ENCODE peak calls at places on chromosomes 2 and 18, in four cellular contexts. R is A549, K is IMR-90, L is HepG2. H is an unnamed sample.

GRCh38 chr2:122255924-122256323 is 500.5 kb downstream of the TSN start:
- DNase-seq in R (no peak), K (no peak), L (no peak), H (no peak)

GRCh38 chr2:194730266-194730665 is 926.8 kb upstream of the SLC39A10 start:
- DNase-seq in K (no peak), R (no peak), L (no peak), H (no peak)

GRCh38 chr2:205675861-205676516 is 6.3 kb upstream of the NRP2 start:
- DNase-seq in L (peak), K (peak), R (peak), H (peak)

GRCh38 chr2:48799605-48800004 is 44.1 kb upstream of the LHCGR start:
- DNase-seq in L (no peak), K (no peak), R (no peak), H (no peak)

GRCh38 chr2:70118798-70119454 is 31.6 kb downstream of the PCBP1 start:
- DNase-seq in R (no peak), L (peak), K (no peak), H (peak)

GRCh38 chr2:189328451-189329249 is 112.6 kb upstream of the WDR75 start:
- DNase-seq in K (peak), L (no peak), R (no peak), H (no peak)

GRCh38 chr18:79912409-79912991 is 39.0 kb downstream of the SLC66A2 start:
- DNase-seq in K (no peak), R (no peak), L (no peak), H (no peak)

GRCh38 chr2:181058378-181059269 is 78.2 kb downstream of the UBE2E3 start:
- DNase-seq in K (peak), L (peak), R (no peak), H (peak)

GRCh38 chr2:28590496-28591301 is 94.8 kb downstream of the PLB1 start:
- DNase-seq in R (no peak), L (no peak), K (no peak), H (no peak)

GRCh38 chr2:239756392-239757153 is 268.6 kb downstream of the NDUFA10 start:
- DNase-seq in K (peak), L (no peak), R (no peak), H (no peak)

GRCh38 chr2:220876074-220876824 is 695.9 kb downstream of the EPHA4 start:
- DNase-seq in R (no peak), L (no peak), K (no peak), H (no peak)

GRCh38 chr2:209074711-209075110 is 349.1 kb upstream of the MAP2 start:
- DNase-seq in K (no peak), L (no peak), R (no peak), H (no peak)

GRCh38 chr2:74066491-74067203 is 81.1 kb downstream of the BOLA3 start:
- DNase-seq in L (no peak), K (no peak), R (no peak), H (no peak)

GRCh38 chr2:203739351-203739750 is 32.9 kb downstream of the CD28 start:
- DNase-seq in K (no peak), L (no peak), R (no peak), H (no peak)

GRCh38 chr2:235216901-235217300 is 265.1 kb downstream of the SH3BP4 start:
- DNase-seq in L (no peak), R (no peak), K (peak), H (no peak)

GRCh38 chr18:79881695-79882094 is 69.8 kb downstream of the SLC66A2 start:
- DNase-seq in L (no peak), K (no peak), R (no peak), H (no peak)

GRCh38 chr2:6254446-6254845 is 562.3 kb downstream of the SOX11 start:
- DNase-seq in L (no peak), R (no peak), K (no peak), H (no peak)

GRCh38 chr2:219687266-219687665 is 59.8 kb downstream of the SLC4A3 start:
- DNase-seq in K (peak), L (no peak), R (no peak), H (no peak)

GRCh38 chr2:108613261-108614042 is 79.2 kb downstream of the LIMS1 start:
- DNase-seq in L (no peak), K (peak), R (no peak), H (peak)

GRCh38 chr2:105544591-105545377 is 145.9 kb upstream of the FHL2 start:
- DNase-seq in L (no peak), R (no peak), K (no peak), H (no peak)

GRCh38 chr2:241686649-241687425 is at the start of gene DTYMK:
- DNase-seq in K (peak), R (peak), L (peak), H (peak)

GRCh38 chr18:26465431-26465830 is 82.9 kb downstream of the KCTD1 start:
- DNase-seq in R (no peak), K (no peak), L (no peak), H (no peak)

GRCh38 chr18:8730080-8730827 is 24.9 kb downstream of the MTCL1 start:
- DNase-seq in L (peak), K (peak), R (peak), H (peak)

GRCh38 chr2:179677148-179677688 is 184.2 kb downstream of the ZNF385B start:
- DNase-seq in K (peak), R (no peak), L (no peak), H (no peak)

GRCh38 chr18:23307567-23308295 is 145.4 kb upstream of the RIOK3 start:
- DNase-seq in K (peak), R (no peak), L (no peak), H (no peak)

GRCh38 chr2:211877061-211877460 is 661.5 kb downstream of the ERBB4 start:
- DNase-seq in L (no peak), K (peak), R (no peak), H (no peak)

GRCh38 chr2:211875488-211875887 is 663.1 kb downstream of the ERBB4 start:
- DNase-seq in L (no peak), K (peak), R (no peak), H (no peak)

GRCh38 chr2:211881449-211881848 is 657.2 kb downstream of the ERBB4 start:
- DNase-seq in L (no peak), R (no peak), K (no peak), H (no peak)

DNA sequence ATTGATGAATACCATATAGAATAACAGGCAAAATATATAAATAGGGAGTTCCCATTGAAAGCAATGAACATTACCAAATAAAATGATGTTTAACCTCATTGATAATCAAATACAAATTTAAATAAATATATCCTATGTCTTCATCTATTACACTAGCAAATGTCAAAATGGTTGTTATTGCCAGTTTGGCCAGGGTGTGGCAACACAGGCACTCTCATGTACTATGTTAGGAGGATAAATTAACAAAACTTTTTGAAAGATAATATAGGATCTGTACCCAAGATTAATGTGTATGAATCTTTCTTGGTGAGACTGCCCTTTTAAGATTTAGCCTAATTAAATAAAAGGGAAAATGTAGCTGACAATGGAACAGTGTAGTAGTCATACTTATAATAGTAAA is 659.3 kb downstream of the ERBB4 start:
- DNase-seq in K (peak), L (no peak), R (no peak), H (no peak)
- TF ChIP-seq MAZ in K (no peak), L (no peak), R (no peak), H (no peak)

GRCh38 chr2:217283505-217283904 is 423.6 kb upstream of the TNP1 start:
- DNase-seq in L (no peak), K (peak), R (no peak), H (no peak)
- TF ChIP-seq MAZ in L (no peak), K (no peak), R (no peak), H (no peak)

GRCh38 chr2:44951124-44951523 is 9.6 kb downstream of the SIX3 start:
- DNase-seq in K (no peak), R (no peak), L (no peak), H (no peak)

GRCh38 chr2:44951714-44952113 is 10.2 kb downstream of the SIX3 start:
- DNase-seq in R (no peak), K (no peak), L (no peak), H (no peak)

GRCh38 chr2:44952806-44953685 is 11.5 kb downstream of the SIX3 start:
- DNase-seq in L (no peak), R (no peak), K (no peak), H (no peak)

GRCh38 chr2:44953686-44953976 is 12.1 kb downstream of the SIX3 start:
- DNase-seq in L (no peak), K (no peak), R (no peak), H (no peak)

DNA sequence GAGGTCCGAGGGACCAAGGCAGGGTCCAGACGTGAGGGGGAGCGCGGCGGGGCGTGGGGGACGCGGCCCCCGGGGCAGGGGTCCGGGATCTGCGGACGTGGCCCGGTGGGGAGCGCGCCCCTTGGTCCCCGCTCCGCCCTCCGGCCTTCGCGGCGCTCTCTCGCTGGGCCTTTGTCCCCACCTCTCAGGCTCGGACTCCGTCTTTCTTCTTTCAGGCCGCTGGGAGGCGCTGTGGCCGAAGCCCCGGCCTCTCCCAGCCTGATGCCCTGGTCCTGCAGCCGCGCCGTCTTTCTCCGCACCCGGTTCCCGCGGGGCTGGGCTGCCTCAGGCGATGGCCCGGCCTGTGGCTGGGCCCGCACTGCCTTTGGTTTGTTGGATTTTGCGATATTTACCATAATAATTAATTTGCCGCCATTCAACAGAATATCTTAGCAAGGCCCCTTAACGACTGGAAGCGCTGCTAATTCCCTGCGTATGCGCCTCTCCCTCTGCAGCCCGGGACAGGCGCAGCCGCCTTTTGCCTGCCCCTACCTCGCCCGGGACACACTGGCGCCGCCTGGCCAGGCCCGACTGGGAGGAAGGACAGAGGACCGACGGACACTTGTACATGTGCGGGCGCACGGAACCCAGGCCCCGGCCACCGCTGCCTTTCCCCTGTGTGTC is 10.8 kb downstream of the SIX3 start:
- DNase-seq in L (peak), K (peak), R (peak), H (peak)
- TF ChIP-seq MAZ in L (no peak), K (no peak), R (no peak), H (no peak)

GRCh38 chr18:54388203-54389142 is 30.8 kb downstream of the C18orf54 start:
- DNase-seq in L (peak), K (peak), R (peak), H (peak)
- TF ChIP-seq MAZ in L (no peak), K (no peak), R (no peak), H (no peak)

GRCh38 chr2:213682276-213682675 is 398.0 kb downstream of the SPAG16 start:
- DNase-seq in K (no peak), R (no peak), L (no peak), H (no peak)

GRCh38 chr2:213678437-213679218 is 394.4 kb downstream of the SPAG16 start:
- DNase-seq in R (no peak), K (no peak), L (no peak), H (no peak)

DNA sequence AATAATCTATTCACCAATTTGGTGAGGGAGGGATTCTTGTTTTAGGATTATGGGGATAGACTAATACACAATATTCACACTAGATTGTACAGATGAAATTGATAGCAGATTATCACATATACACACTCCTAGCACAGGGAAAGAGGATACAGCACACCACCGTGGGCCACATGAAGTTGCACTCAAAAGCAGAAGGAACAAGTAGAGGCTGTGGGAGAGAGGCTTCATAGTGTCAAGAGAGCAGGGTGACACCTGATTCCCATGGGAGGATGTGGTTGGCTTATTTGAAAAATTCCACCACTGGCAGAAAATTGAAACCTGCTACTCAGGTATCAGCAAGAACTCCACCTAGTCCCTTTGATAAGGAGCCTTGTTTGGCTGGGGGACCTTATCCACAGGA is 395.6 kb downstream of the SPAG16 start:
- DNase-seq in R (no peak), K (no peak), L (no peak), H (no peak)
- TF ChIP-seq MAZ in R (no peak), K (no peak), L (no peak), H (no peak)

GRCh38 chr2:127064642-127065250 is 42.2 kb downstream of the BIN1 start:
- DNase-seq in K (peak), L (peak), R (peak), H (peak)
- TF ChIP-seq MAZ in K (peak), L (no peak), R (no peak), H (peak)

GRCh38 chr2:10283106-10284062 is 19.3 kb upstream of the HPCAL1 start:
- DNase-seq in K (peak), R (peak), L (peak), H (peak)
- TF ChIP-seq MAZ in K (no peak), R (no peak), L (no peak), H (peak)

GRCh38 chr2:61718965-61719364 is 134.9 kb downstream of the FAM161A start:
- DNase-seq in L (no peak), R (no peak), K (no peak), H (no peak)
- TF ChIP-seq MAZ in L (no peak), R (no peak), K (no peak), H (no peak)

DNA sequence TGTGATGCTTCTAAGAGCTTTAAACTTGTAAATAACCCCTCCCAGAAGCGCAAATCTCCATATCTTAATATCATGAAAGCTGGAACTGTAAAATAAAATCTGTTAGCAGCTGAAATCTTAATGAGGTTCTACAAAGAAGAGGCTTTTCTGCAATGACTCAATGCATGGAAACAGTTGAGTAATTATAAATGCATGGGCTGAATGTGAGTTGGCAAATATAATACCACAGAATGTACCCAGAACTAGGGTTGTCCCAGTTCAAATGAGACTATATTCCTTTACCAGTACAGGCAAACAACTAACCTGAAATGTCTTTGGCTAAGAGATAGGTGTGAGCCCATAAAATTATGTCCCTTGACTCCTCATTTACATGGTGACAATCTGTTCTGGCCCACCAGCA is 52.9 kb downstream of the SATB2 start:
- DNase-seq in L (no peak), K (peak), R (no peak), H (no peak)
- TF ChIP-seq MAZ in L (no peak), K (no peak), R (no peak), H (no peak)

GRCh38 chr2:169406891-169407290 is 44.6 kb upstream of the LRP2 start:
- DNase-seq in L (no peak), K (no peak), R (no peak), H (no peak)
- TF ChIP-seq MAZ in L (no peak), K (no peak), R (no peak), H (no peak)

H was measured in K562.